ENCODE peak calls at places on chromosome 11, in ten cellular contexts. X is cardiac muscle cell; B is stomach; J is left ventricle myocardium inferior; P is fibroblast of lung; I is A549; U is SJSA1; C is CD8-positive, alpha-beta memory T cell; M is GM23248; T is ascending aorta. Q is an unnamed sample. For H3K4me1, the result is how much of the 10 kb centered on the place peaks cover.

GRCh38 chr11:10602366-10602765 is 33.9 kb upstream of the LYVE1 start:
- DNase-seq in X (no peak), B (no peak), J (no peak), P (no peak), I (no peak), U (no peak), C (no peak), M (no peak), T (no peak), Q (no peak)

GRCh38 chr11:62435741-62436485 is 17.1 kb downstream of the SCGB1A1 start:
- DNase-seq in X (no peak), B (no peak), J (no peak), P (no peak), I (no peak), U (no peak), C (no peak), M (no peak), T (no peak), Q (no peak)

GRCh38 chr11:58900479-58901420 is 38.5 kb upstream of the GLYATL1 start:
- DNase-seq in X (peak), B (peak), J (peak), P (peak), I (peak), U (no peak), C (no peak), M (peak), T (no peak), Q (no peak)

GRCh38 chr11:9893474-9893873 is 229.6 kb downstream of the SWAP70 start:
- DNase-seq in X (no peak), B (no peak), J (no peak), P (no peak), I (no peak), U (no peak), C (no peak), M (no peak), T (no peak), Q (no peak)

GRCh38 chr11:100719809-100720221 is 32.7 kb downstream of the ARHGAP42 start:
- DNase-seq in X (peak), B (peak), J (no peak), P (peak), I (peak), U (peak), C (no peak), M (peak), T (no peak), Q (no peak)

GRCh38 chr11:83724704-83725114 is 438.5 kb upstream of the CCDC90B start:
- DNase-seq in X (peak), B (peak), J (no peak), P (peak), I (no peak), U (no peak), C (no peak), M (peak), T (no peak), Q (no peak)

GRCh38 chr11:67303989-67304411 is 670 bp downstream of the SSH3 start:
- DNase-seq in X (peak), B (peak), J (no peak), P (no peak), I (no peak), U (peak), C (peak), M (peak), T (peak), Q (peak)

GRCh38 chr11:101346591-101346990 is 217.0 kb upstream of the PGR start:
- DNase-seq in X (peak), B (no peak), J (no peak), P (peak), I (no peak), U (no peak), C (no peak), M (peak), T (no peak), Q (no peak)

GRCh38 chr11:12380565-12381325 is 3.4 kb downstream of the PARVA start:
- DNase-seq in X (no peak), B (no peak), J (peak), P (no peak), I (no peak), U (no peak), C (no peak), M (no peak), T (no peak), Q (no peak)

GRCh38 chr11:37171451-37171850 is 573.4 kb upstream of the RAG2 start:
- DNase-seq in X (peak), B (no peak), J (no peak), P (no peak), I (no peak), U (no peak), C (no peak), M (no peak), T (no peak), Q (no peak)

GRCh38 chr11:7967826-7968225 is 2.6 kb upstream of the NLRP10 start:
- DNase-seq in X (no peak), B (no peak), J (no peak), P (peak), I (no peak), U (no peak), C (no peak), M (peak), T (no peak), Q (no peak)

GRCh38 chr11:94735907-94736306 is 32.2 kb upstream of the AMOTL1 start:
- DNase-seq in X (no peak), B (no peak), J (no peak), P (no peak), I (no peak), U (no peak), C (no peak), M (no peak), T (no peak), Q (no peak)

GRCh38 chr11:111631666-111632039 is 29.4 kb downstream of the SIK2 start:
- DNase-seq in X (peak), B (no peak), J (no peak), P (peak), I (no peak), U (peak), C (no peak), M (peak), T (no peak), Q (no peak)

GRCh38 chr11:111631034-111631665 is 28.9 kb downstream of the SIK2 start:
- DNase-seq in X (no peak), B (no peak), J (no peak), P (no peak), I (no peak), U (no peak), C (no peak), M (peak), T (no peak), Q (no peak)

GRCh38 chr11:111633248-111633647 is 31.0 kb downstream of the SIK2 start:
- DNase-seq in X (no peak), B (no peak), J (no peak), P (no peak), I (no peak), U (no peak), C (no peak), M (no peak), T (no peak), Q (no peak)

GRCh38 chr11:111633756-111634362 is 31.6 kb downstream of the SIK2 start:
- DNase-seq in X (peak), B (no peak), J (no peak), P (no peak), I (no peak), U (peak), C (no peak), M (peak), T (no peak), Q (peak)

GRCh38 chr11:111632798-111633197 is 30.5 kb downstream of the SIK2 start:
- DNase-seq in X (no peak), B (no peak), J (no peak), P (no peak), I (no peak), U (no peak), C (no peak), M (no peak), T (no peak), Q (no peak)
- H3K4me1 ChIP-seq in X (under half), B (half or more), J (half or more), P (under half), I (under half), U (half or more), C (under half), M (half or more), T (under half), Q (under half)

DNA sequence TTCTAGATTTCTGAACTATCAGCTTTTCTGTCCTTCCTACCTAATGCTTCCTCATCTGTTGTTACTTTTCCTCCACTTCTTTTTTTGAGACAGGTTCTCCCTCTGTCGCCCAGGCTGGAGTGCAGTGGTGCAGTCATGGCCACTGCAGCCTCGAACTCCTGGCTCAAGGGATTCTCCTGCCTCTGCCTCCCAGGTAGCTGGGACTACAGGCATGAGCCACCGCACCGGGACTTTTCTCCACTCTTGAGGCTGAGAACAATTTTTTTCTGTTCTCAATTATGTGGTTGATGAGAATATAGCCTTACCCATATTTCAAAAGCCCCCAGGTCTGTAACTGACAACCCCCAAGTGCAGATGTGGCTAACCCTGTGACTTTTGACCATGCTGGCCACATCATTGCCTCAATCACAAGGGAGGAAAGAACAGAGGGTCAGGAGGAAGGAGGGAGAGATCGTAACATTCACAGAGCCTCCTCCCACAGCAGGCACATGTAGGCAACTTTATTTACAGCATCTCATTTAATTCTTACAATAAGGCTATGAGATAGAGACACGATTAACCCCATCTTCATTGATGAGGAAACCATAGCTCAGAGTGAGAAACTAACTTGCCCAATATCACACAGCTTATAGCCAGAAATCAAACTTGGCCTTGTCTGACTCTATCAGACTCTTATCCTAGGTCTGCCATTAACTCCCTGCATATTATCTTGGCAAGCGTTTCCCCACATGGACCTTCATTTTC is 9.5 kb downstream of the POU2F3 start:
- DNase-seq in X (no peak), B (no peak), J (no peak), P (no peak), I (no peak), U (no peak), C (no peak), M (no peak), T (no peak), Q (no peak)
- H3K27ac ChIP-seq in X (no peak), B (no peak), J (no peak), P (no peak), I (no peak), U (no peak), C (no peak), M (no peak), T (no peak), Q (no peak)

GRCh38 chr11:63672156-63672463 is 934 bp upstream of the ATL3 start:
- DNase-seq in X (no peak), B (no peak), J (no peak), P (no peak), I (no peak), U (no peak), C (no peak), M (no peak), T (no peak), Q (no peak)
- H3K4me1 ChIP-seq in X (under half), B (under half), J (half or more), P (under half), I (under half), U (under half), C (under half), M (under half), T (under half), Q (under half)

GRCh38 chr11:117185739-117186430 is 7.3 kb downstream of the SIDT2 start:
- DNase-seq in X (no peak), B (peak), J (peak), P (no peak), I (no peak), U (no peak), C (no peak), M (no peak), T (no peak), Q (no peak)
- H3K27ac ChIP-seq in X (no peak), B (peak), J (peak), P (no peak), I (no peak), U (no peak), C (no peak), M (no peak), T (no peak), Q (no peak)

GRCh38 chr11:73991471-73992006 is 8.9 kb upstream of the UCP2 start:
- DNase-seq in X (no peak), B (no peak), J (no peak), P (no peak), I (no peak), U (no peak), C (no peak), M (no peak), T (no peak), Q (no peak)
- H3K4me1 ChIP-seq in X (under half), B (under half), J (under half), P (under half), I (under half), U (under half), C (under half), M (under half), T (under half), Q (under half)

DNA sequence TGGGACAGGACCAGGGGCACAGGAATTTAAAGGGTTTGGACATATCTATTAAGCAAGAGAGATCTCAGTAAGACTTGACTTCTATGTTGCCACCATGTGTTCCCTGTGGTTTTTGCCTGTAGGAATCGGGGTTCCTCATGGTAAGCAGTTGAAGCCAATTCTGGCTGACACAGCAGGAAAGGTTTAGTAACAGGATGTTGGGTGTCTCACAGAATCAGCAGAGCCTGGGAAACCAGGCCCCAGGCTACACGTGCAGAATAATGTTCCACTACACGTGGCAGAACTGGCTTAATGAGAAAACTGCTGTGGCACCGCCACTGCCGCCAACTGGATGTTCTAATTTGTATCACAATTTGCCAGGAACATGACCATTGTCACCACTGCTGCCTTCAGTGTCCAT is 264.6 kb upstream of the PLET1 start:
- DNase-seq in X (peak), B (no peak), J (no peak), P (peak), I (no peak), U (no peak), C (no peak), M (peak), T (peak), Q (no peak)
- H3K27ac ChIP-seq in X (no peak), B (peak), J (peak), P (no peak), I (no peak), U (no peak), C (no peak), M (no peak), T (peak), Q (no peak)